ENCODE peak calls at places on chromosomes 7 and 10, in nine cellular contexts. C is GM23338, H is renal cortical epithelial cell, P is choroid plexus epithelial cell, L is amygdala, Y is SW 1271, E is EL, I is posterior cingulate gyrus, A is hypothalamus. U is an unnamed sample.
A peak's percentile ranks its signal among the peaks of the same experiment; 100 is the strongest.

GRCh38 chr7:38682602-38683001 is 51.4 kb upstream of the AMPH start:
- DNase-seq in C (no peak), H (no peak), P (no peak), L (no peak), Y (no peak), E (no peak), I (no peak), A (no peak), U (no peak)

GRCh38 chr10:3867454-3868273 is 82.7 kb upstream of the KLF6 start:
- DNase-seq in C (no peak), H (no peak), P (no peak), L (no peak), Y (no peak), E (no peak), I (no peak), A (no peak), U (no peak)

GRCh38 chr7:33157781-33158180 is 28.4 kb downstream of the BBS9 start:
- DNase-seq in C (no peak), H (no peak), P (peak; percentile 51), L (no peak), Y (no peak), E (no peak), I (no peak), A (no peak), U (no peak)

GRCh38 chr10:47294057-47294456 is 5.9 kb upstream of the GDF10 start:
- DNase-seq in C (no peak), H (no peak), P (no peak), L (no peak), Y (no peak), E (no peak), I (no peak), A (no peak), U (no peak)

GRCh38 chr7:113955157-113955556 is 36.3 kb upstream of the PPP1R3A start:
- DNase-seq in C (no peak), H (no peak), P (no peak), L (no peak), Y (no peak), E (no peak), I (no peak), A (no peak), U (no peak)

GRCh38 chr10:36475746-36476145 is 649.7 kb upstream of the ANKRD30A start:
- DNase-seq in C (no peak), H (no peak), P (no peak), L (no peak), Y (no peak), E (no peak), I (no peak), A (no peak), U (no peak)

GRCh38 chr10:133090101-133090500 is 2.4 kb downstream of the ADGRA1 start:
- DNase-seq in C (no peak), H (no peak), P (no peak), L (no peak), Y (no peak), E (no peak), I (no peak), A (no peak), U (no peak)

GRCh38 chr7:137480824-137481365 is 137.4 kb upstream of the PTN start:
- DNase-seq in C (no peak), H (no peak), P (peak; percentile 40), L (no peak), Y (no peak), E (no peak), I (no peak), A (no peak), U (no peak)

GRCh38 chr10:4303045-4303444 is 518.0 kb upstream of the KLF6 start:
- DNase-seq in C (no peak), H (no peak), P (no peak), L (no peak), Y (no peak), E (no peak), I (no peak), A (no peak), U (no peak)

GRCh38 chr7:134197342-134197741 is 70.2 kb downstream of the LRGUK start:
- DNase-seq in C (no peak), H (no peak), P (no peak), L (no peak), Y (no peak), E (no peak), I (no peak), A (no peak), U (no peak)

GRCh38 chr7:70093496-70093895 is 495.2 kb downstream of the AUTS2 start:
- DNase-seq in C (no peak), H (peak; percentile 22), P (no peak), L (no peak), Y (no peak), E (no peak), I (no peak), A (no peak), U (no peak)

GRCh38 chr10:117168135-117168674 is 29.1 kb upstream of the KCNK18 start:
- DNase-seq in C (peak; percentile 84), H (no peak), P (peak; percentile 22), L (peak; percentile 20), Y (no peak), E (peak; percentile 51), I (peak; percentile 77), A (peak; percentile 31), U (peak; percentile 75)

GRCh38 chr7:2978403-2978802 is 65.3 kb downstream of the CARD11 start:
- DNase-seq in C (peak; percentile 76), H (peak; percentile 56), P (peak; percentile 12), L (no peak), Y (no peak), E (no peak), I (no peak), A (peak; percentile 12), U (no peak)

GRCh38 chr10:91632671-91633550 is at the start of gene PPP1R3C:
- DNase-seq in C (peak; percentile 92), H (peak; percentile 73), P (peak; percentile 88), L (peak; percentile 85), Y (peak; percentile 76), E (peak; percentile 98), I (peak; percentile 98), A (peak; percentile 83), U (peak; percentile 60)

GRCh38 chr10:118667732-118668131 is 72.3 kb upstream of the PRLHR start:
- DNase-seq in C (no peak), H (no peak), P (no peak), L (no peak), Y (no peak), E (no peak), I (no peak), A (no peak), U (no peak)

GRCh38 chr7:138889566-138889965 is 91.6 kb upstream of the ATP6V0A4 start:
- DNase-seq in C (no peak), H (peak; percentile 22), P (peak; percentile 31), L (no peak), Y (no peak), E (no peak), I (no peak), A (no peak), U (no peak)

GRCh38 chr7:134593530-134594392 is 44.9 kb downstream of the AKR1B15 start:
- DNase-seq in C (no peak), H (peak; percentile 90), P (peak; percentile 87), L (peak; percentile 67), Y (peak; percentile 13), E (peak; percentile 84), I (peak; percentile 80), A (peak; percentile 58), U (no peak)

GRCh38 chr10:128125416-128125943 is 743 bp downstream of the MKI67 start:
- DNase-seq in C (no peak), H (peak; percentile 6), P (no peak), L (no peak), Y (no peak), E (no peak), I (no peak), A (no peak), U (no peak)

GRCh38 chr10:10551595-10551994 is 466.1 kb upstream of the CELF2 start:
- DNase-seq in C (no peak), H (no peak), P (no peak), L (no peak), Y (no peak), E (no peak), I (no peak), A (no peak), U (no peak)

U was measured in neural crest cell.